ENCODE peak calls at places on chromosomes 12 and 14, in six cellular contexts. F is omental fat pad, E is HTR-8/SVneo, G is endothelial cell, X is AG09309, M is neuronal stem cell. H is an unnamed sample.

GRCh38 chr14:59679872-59680271 is 103.3 kb upstream of the CCDC175 start:
- DNase-seq in E (no peak), F (no peak), M (peak), X (no peak), G (no peak), H (peak)

GRCh38 chr12:4909734-4910501 is at the start of gene KCNA1:
- DNase-seq in M (peak), X (no peak), G (peak), F (no peak), E (no peak), H (peak)

GRCh38 chr14:53670701-53671100 is 285.9 kb downstream of the BMP4 start:
- DNase-seq in X (peak), G (no peak), M (no peak), E (peak), F (no peak), H (no peak)

GRCh38 chr12:45326358-45326971 is 110.6 kb downstream of the ANO6 start:
- DNase-seq in F (no peak), M (no peak), G (no peak), X (no peak), E (no peak), H (no peak)

GRCh38 chr12:131005161-131006035 is 51.7 kb downstream of the ADGRD1 start:
- DNase-seq in E (no peak), G (no peak), F (no peak), M (no peak), X (no peak), H (no peak)

GRCh38 chr12:121741743-121742142 is 29.2 kb downstream of the TMEM120B start:
- DNase-seq in M (no peak), E (no peak), F (no peak), G (no peak), X (no peak), H (no peak)

GRCh38 chr12:50506753-50507473 is 2.1 kb downstream of the DIP2B start:
- DNase-seq in F (no peak), G (no peak), M (no peak), E (no peak), X (no peak), H (no peak)

GRCh38 chr14:33515441-33515840 is 435.4 kb downstream of the EGLN3 start:
- DNase-seq in M (no peak), G (no peak), E (no peak), F (no peak), X (no peak), H (no peak)

GRCh38 chr12:111034148-111034910 is 114.0 kb upstream of the MYL2 start:
- DNase-seq in M (peak), G (peak), F (no peak), X (no peak), E (no peak), H (peak)

GRCh38 chr14:60349663-60350365 is 100.8 kb downstream of the PPM1A start:
- DNase-seq in E (peak), G (peak), X (peak), F (no peak), M (no peak), H (no peak)

GRCh38 chr12:63150255-63151060 is 543 bp downstream of the AVPR1A start:
- DNase-seq in M (peak), F (no peak), G (peak), E (no peak), X (no peak), H (peak)

GRCh38 chr14:45089813-45090212 is 5.9 kb downstream of the PRPF39 start:
- DNase-seq in X (no peak), G (no peak), E (no peak), M (no peak), F (no peak), H (no peak)

GRCh38 chr12:123384318-123384993 is 524 bp downstream of the KMT5A start:
- DNase-seq in X (no peak), E (no peak), F (no peak), G (peak), M (no peak), H (peak)

GRCh38 chr12:120971299-120972180 is 6.8 kb upstream of the HNF1A start:
- DNase-seq in F (no peak), X (peak), M (peak), G (no peak), E (peak), H (no peak)

GRCh38 chr14:63650336-63650952 is 8.8 kb upstream of the WDR89 start:
- DNase-seq in F (no peak), E (no peak), X (no peak), G (no peak), M (no peak), H (no peak)

GRCh38 chr12:69099201-69099837 is 140.1 kb upstream of the CPSF6 start:
- DNase-seq in E (no peak), F (no peak), G (no peak), X (no peak), M (no peak), H (no peak)

GRCh38 chr14:64692189-64692588 is 12.0 kb upstream of the PLEKHG3 start:
- DNase-seq in E (no peak), G (no peak), F (no peak), M (no peak), X (no peak), H (no peak)

GRCh38 chr14:38743941-38744611 is 359.0 kb downstream of the SEC23A start:
- DNase-seq in X (no peak), G (no peak), M (no peak), E (no peak), F (no peak), H (no peak)

GRCh38 chr12:120199595-120200306 is 1.2 kb downstream of the RPLP0 start:
- DNase-seq in F (no peak), E (peak), X (peak), G (no peak), M (no peak), H (no peak)

GRCh38 chr14:69695664-69696527 is 71.0 kb upstream of the SRSF5 start:
- DNase-seq in F (no peak), M (no peak), E (no peak), G (no peak), X (no peak), H (peak)